ENCODE peak calls at places on chromosomes 6 and 20, in six cellular contexts. X, D, L, A, W and N are unnamed samples.

GRCh38 chr6:44494011-44494501 is 106.5 kb downstream of the CDC5L start:
- DNase-seq in X (no peak), D (no peak), L (no peak), A (no peak), W (no peak), N (no peak)

GRCh38 chr6:71393471-71393870 is 104.9 kb downstream of the OGFRL1 start:
- DNase-seq in X (no peak), D (no peak), L (no peak), A (no peak), W (no peak), N (no peak)

GRCh38 chr6:100988391-100988999 is 107.4 kb upstream of the ASCC3 start:
- DNase-seq in X (no peak), D (no peak), L (no peak), A (no peak), W (no peak), N (no peak)

GRCh38 chr20:48986899-48987298 is 59.2 kb upstream of the CSE1L start:
- DNase-seq in X (no peak), D (no peak), L (no peak), A (no peak), W (no peak), N (no peak)

GRCh38 chr20:56826306-56826970 is 197.3 kb downstream of the TFAP2C start:
- DNase-seq in X (no peak), D (no peak), L (no peak), A (no peak), W (no peak), N (no peak)

GRCh38 chr20:59010995-59011873 is 4.2 kb upstream of the CTSZ start:
- DNase-seq in X (no peak), D (no peak), L (peak; percentile 10), A (no peak), W (no peak), N (no peak)

GRCh38 chr6:157272866-157273755 is 50.2 kb downstream of the TMEM242 start:
- DNase-seq in X (no peak), D (no peak), L (peak; percentile 37), A (peak; percentile 41), W (no peak), N (no peak)

GRCh38 chr6:14706378-14706929 is 539.4 kb upstream of the JARID2 start:
- DNase-seq in X (no peak), D (peak; percentile 55), L (no peak), A (no peak), W (no peak), N (no peak)

GRCh38 chr20:11529046-11529445 is 388.6 kb upstream of the BTBD3 start:
- DNase-seq in X (no peak), D (no peak), L (no peak), A (no peak), W (no peak), N (no peak)

GRCh38 chr6:117617766-117618035 is 15.4 kb upstream of the GOPC start:
- DNase-seq in X (no peak), D (no peak), L (no peak), A (no peak), W (no peak), N (no peak)

GRCh38 chr6:160014869-160015182 is 45.9 kb downstream of the IGF2R start:
- DNase-seq in X (no peak), D (no peak), L (no peak), A (no peak), W (no peak), N (no peak)

GRCh38 chr20:44532248-44532980 is 10.5 kb upstream of the SERINC3 start:
- DNase-seq in X (no peak), D (peak; percentile 32), L (no peak), A (no peak), W (no peak), N (no peak)

GRCh38 chr20:50636601-50637539 is 54.5 kb downstream of the RIPOR3 start:
- DNase-seq in X (no peak), D (no peak), L (no peak), A (no peak), W (no peak), N (no peak)

GRCh38 chr6:148221580-148221979 is 121.1 kb upstream of the SASH1 start:
- DNase-seq in X (no peak), D (no peak), L (no peak), A (no peak), W (no peak), N (no peak)

GRCh38 chr6:116444991-116445566 is 16.1 kb upstream of the CALHM6 start:
- DNase-seq in X (no peak), D (no peak), L (no peak), A (no peak), W (no peak), N (no peak)

GRCh38 chr20:50538276-50538675 is 28.1 kb downstream of the PTPN1 start:
- DNase-seq in X (no peak), D (no peak), L (no peak), A (no peak), W (no peak), N (no peak)

GRCh38 chr6:67200626-67201403 is 1434.3 kb upstream of the ADGRB3 start:
- DNase-seq in X (no peak), D (no peak), L (no peak), A (no peak), W (no peak), N (no peak)

GRCh38 chr20:18913701-18914100 is 100.1 kb downstream of the SCP2D1 start:
- DNase-seq in X (no peak), D (no peak), L (no peak), A (no peak), W (no peak), N (no peak)
- TF ChIP-seq CTCF in X (no peak), D (no peak), L (no peak), A (no peak), W (no peak), N (no peak)

DNA sequence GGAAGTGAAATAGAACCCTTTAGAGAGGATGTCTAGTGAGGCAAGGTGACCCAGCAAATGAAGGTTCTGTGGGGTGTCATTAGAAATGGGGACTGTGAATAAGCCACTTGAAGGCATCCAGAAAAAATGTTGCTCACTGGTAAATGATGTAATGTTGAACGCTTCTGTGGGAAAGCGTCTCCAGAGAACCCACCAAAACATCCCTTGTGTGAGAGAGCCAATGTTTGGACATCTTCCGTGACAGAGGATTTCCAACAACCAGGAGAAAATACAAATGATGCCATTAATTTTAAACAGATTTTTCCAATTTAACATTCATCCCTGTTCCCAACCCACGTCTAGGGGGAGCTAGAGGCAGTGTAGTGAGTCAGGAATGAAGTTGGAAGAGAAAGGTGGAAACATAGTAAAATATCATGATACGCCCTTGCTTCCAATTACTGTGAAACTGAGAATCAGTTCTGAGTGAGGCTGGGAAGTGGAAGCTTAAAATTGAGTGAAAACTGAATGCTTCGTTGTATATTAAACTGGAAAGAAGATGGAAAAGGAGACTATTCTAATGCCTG is 584.2 kb downstream of the CD109 start:
- DNase-seq in X (no peak), D (no peak), L (no peak), A (no peak), W (no peak), N (no peak)
- TF ChIP-seq CTCF in X (no peak), D (no peak), L (no peak), A (no peak), W (no peak), N (no peak)

GRCh38 chr6:83860347-83860731 is 850 bp downstream of the CYB5R4 start:
- DNase-seq in X (no peak), D (no peak), L (no peak), A (no peak), W (no peak), N (no peak)

GRCh38 chr6:83862776-83863471 is 3.4 kb downstream of the CYB5R4 start:
- DNase-seq in X (no peak), D (no peak), L (no peak), A (no peak), W (no peak), N (no peak)

GRCh38 chr6:83867043-83867442 is 7.6 kb downstream of the CYB5R4 start:
- DNase-seq in X (no peak), D (no peak), L (no peak), A (no peak), W (no peak), N (no peak)

GRCh38 chr6:83859410-83860346 is at the start of gene CYB5R4:
- DNase-seq in X (peak; percentile 96), D (peak; percentile 95), L (peak; percentile 97), A (peak; percentile 94), W (peak; percentile 95), N (peak; percentile 97)

DNA sequence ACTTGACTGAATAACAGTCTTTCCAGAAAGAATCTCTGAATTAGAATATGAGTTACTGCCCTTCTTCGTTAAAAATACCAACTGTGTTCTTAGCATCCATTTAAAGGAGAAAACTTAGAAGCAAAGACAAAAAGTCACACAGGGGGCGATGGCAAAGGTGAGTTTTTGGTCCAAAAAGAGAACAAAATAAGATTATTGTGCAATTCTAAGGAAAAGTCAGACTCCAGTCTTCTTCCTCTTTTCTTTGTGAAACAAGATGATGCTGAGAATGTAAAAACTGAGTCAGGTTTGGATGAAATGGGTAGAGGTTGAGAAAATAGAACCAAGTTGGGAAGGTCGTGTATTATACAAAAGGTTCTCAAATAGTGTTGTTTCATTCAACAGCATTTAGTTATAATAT is 1.6 kb downstream of the CYB5R4 start:
- DNase-seq in X (no peak), D (no peak), L (no peak), A (no peak), W (no peak), N (no peak)
- TF ChIP-seq CTCF in X (no peak), D (no peak), L (no peak), A (no peak), W (no peak), N (no peak)

GRCh38 chr20:20827992-20828597 is 115.7 kb upstream of the RALGAPA2 start:
- DNase-seq in X (no peak), D (no peak), L (no peak), A (no peak), W (no peak), N (no peak)

GRCh38 chr20:20823469-20823868 is 111.0 kb upstream of the RALGAPA2 start:
- DNase-seq in X (no peak), D (no peak), L (no peak), A (no peak), W (no peak), N (no peak)

GRCh38 chr20:20820780-20821495 is 108.5 kb upstream of the RALGAPA2 start:
- DNase-seq in X (no peak), D (no peak), L (no peak), A (no peak), W (no peak), N (no peak)

GRCh38 chr20:20821496-20822260 is 109.2 kb upstream of the RALGAPA2 start:
- DNase-seq in X (no peak), D (no peak), L (peak; percentile 50), A (no peak), W (no peak), N (no peak)

DNA sequence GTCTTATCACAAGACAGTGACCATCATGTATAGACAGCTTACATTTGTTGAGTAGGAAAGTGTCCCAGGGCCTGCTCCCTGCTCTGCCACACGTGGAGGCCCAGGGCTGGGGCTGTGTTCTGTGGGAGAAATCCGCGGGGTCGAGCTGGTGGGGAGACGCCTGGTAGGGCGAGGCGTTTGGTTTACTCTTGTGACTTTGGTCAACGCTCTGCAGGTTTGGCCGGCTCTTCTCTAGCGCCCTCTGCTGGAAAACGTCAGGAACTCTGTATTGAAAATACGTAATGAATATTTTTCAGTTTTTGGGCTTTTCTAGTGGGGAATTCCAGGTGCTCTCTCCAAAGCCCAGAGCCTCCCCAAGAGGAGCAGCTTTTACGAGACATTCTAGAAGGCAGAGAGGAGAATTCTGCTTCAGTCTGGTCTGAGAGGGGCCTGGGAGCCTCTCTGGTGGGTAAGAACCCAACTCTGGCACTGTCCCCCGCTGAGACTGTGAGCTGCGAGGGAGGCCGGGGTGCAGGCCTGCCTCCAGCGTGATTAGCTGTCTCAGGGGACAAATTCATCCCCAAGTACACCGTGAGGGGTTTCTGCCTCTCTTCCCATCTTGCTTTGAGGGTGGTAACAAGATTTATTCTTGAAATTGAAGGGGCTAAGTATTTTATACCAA is 112.6 kb upstream of the RALGAPA2 start:
- DNase-seq in X (peak; percentile 36), D (peak; percentile 56), L (peak; percentile 72), A (peak; percentile 68), W (peak; percentile 43), N (peak; percentile 72)
- TF ChIP-seq CTCF in X (peak; percentile 77), D (peak; percentile 89), L (peak; percentile 84), A (peak; percentile 68), W (peak; percentile 83), N (peak; percentile 78)